ENCODE peak calls at places on chromosomes 11 and 22, in four cellular contexts. One of them, this sample, is unnamed.

GRCh38 chr22:46057762-46058420 is 80.9 kb upstream of the WNT7B start:
- DNase-seq in SK-MEL-5: no peak
- DNase-seq in transverse colon: peak
- DNase-seq in kidney tubule cell: no peak
- DNase-seq in this sample: peak

GRCh38 chr22:37599161-37599560 is 9.5 kb upstream of the GGA1 start:
- DNase-seq in SK-MEL-5: peak
- DNase-seq in kidney tubule cell: peak
- DNase-seq in transverse colon: peak
- DNase-seq in this sample: no peak

GRCh38 chr11:2693271-2693833 is 6.4 kb downstream of the KCNQ1OT1 start:
- DNase-seq in SK-MEL-5: no peak
- DNase-seq in kidney tubule cell: no peak
- DNase-seq in transverse colon: no peak
- DNase-seq in this sample: no peak

GRCh38 chr11:3971756-3972404 is 116.4 kb downstream of the STIM1 start:
- DNase-seq in kidney tubule cell: no peak
- DNase-seq in SK-MEL-5: peak
- DNase-seq in transverse colon: no peak
- DNase-seq in this sample: no peak

GRCh38 chr11:108654994-108655631 is 9.8 kb upstream of the DDX10 start:
- DNase-seq in SK-MEL-5: peak
- DNase-seq in kidney tubule cell: peak
- DNase-seq in transverse colon: peak
- DNase-seq in this sample: peak

GRCh38 chr11:86151188-86152005 is 82.5 kb upstream of the PICALM start:
- DNase-seq in kidney tubule cell: peak
- DNase-seq in transverse colon: no peak
- DNase-seq in SK-MEL-5: peak
- DNase-seq in this sample: peak

GRCh38 chr22:50148991-50149721 is 21.4 kb upstream of the PANX2 start:
- DNase-seq in transverse colon: peak
- DNase-seq in SK-MEL-5: peak
- DNase-seq in kidney tubule cell: peak
- DNase-seq in this sample: peak

GRCh38 chr11:117089685-117090084 is 8.5 kb downstream of the SIK3 start:
- DNase-seq in SK-MEL-5: no peak
- DNase-seq in kidney tubule cell: peak
- DNase-seq in transverse colon: no peak
- DNase-seq in this sample: no peak

GRCh38 chr11:27672836-27673464 is 27.3 kb downstream of the BDNF start:
- DNase-seq in SK-MEL-5: no peak
- DNase-seq in kidney tubule cell: peak
- DNase-seq in transverse colon: no peak
- DNase-seq in this sample: no peak

GRCh38 chr22:29700949-29701927 is 18.6 kb upstream of the CABP7 start:
- DNase-seq in kidney tubule cell: peak
- DNase-seq in transverse colon: peak
- DNase-seq in SK-MEL-5: no peak
- DNase-seq in this sample: no peak